ENCODE peak calls at places on chromosomes 11 and 22, in six cellular contexts. J is body of pancreas; W is cardiac muscle cell; G is fibroblast of lung; X is right lobe of liver; O is CD4-positive, alpha-beta T cell. C is an unnamed sample.

GRCh38 chr22:46351767-46352166 is 16.3 kb downstream of the TRMU start:
- DNase-seq in G (no peak), O (no peak), J (no peak), X (no peak), W (no peak), C (no peak)

GRCh38 chr11:99268895-99269294 is 248.1 kb downstream of the CNTN5 start:
- DNase-seq in J (no peak), W (peak), O (no peak), G (no peak), X (no peak), C (no peak)

GRCh38 chr11:48051217-48051848 is 71.0 kb downstream of the PTPRJ start:
- DNase-seq in G (no peak), O (no peak), X (no peak), W (no peak), J (no peak), C (no peak)

GRCh38 chr11:27718853-27719574 is 18.8 kb upstream of the BDNF start:
- DNase-seq in O (no peak), X (no peak), W (peak), G (peak), J (no peak), C (no peak)

GRCh38 chr22:42379961-42380537 is 52.2 kb downstream of the NFAM1 start:
- DNase-seq in W (no peak), J (no peak), O (no peak), X (no peak), G (no peak), C (no peak)

GRCh38 chr22:32335471-32335870 is 22.2 kb upstream of the RFPL3 start:
- DNase-seq in J (no peak), G (no peak), X (peak), O (no peak), W (no peak), C (no peak)

GRCh38 chr11:123707606-123708205 is 33.8 kb downstream of the ZNF202 start:
- DNase-seq in W (peak), O (peak), J (peak), G (peak), X (peak), C (peak)

GRCh38 chr22:19878461-19879247 is 24.0 kb upstream of the GNB1L start:
- DNase-seq in J (no peak), X (no peak), G (peak), W (no peak), O (no peak), C (no peak)

GRCh38 chr22:22877523-22878210 is 9.9 kb upstream of the IGLL5 start:
- DNase-seq in O (peak), G (peak), W (no peak), J (peak), X (peak), C (peak)

GRCh38 chr11:70876685-70877084 is 375.7 kb downstream of the SHANK2 start:
- DNase-seq in O (no peak), W (no peak), G (no peak), X (no peak), J (peak), C (no peak)

GRCh38 chr11:57458410-57459111 is 1.8 kb upstream of the RTN4RL2 start:
- DNase-seq in W (peak), G (no peak), O (peak), J (peak), X (peak), C (no peak)

GRCh38 chr11:40328890-40329617 is 1130.4 kb downstream of the LRRC4C start:
- DNase-seq in J (peak), W (no peak), O (no peak), G (peak), X (peak), C (no peak)

GRCh38 chr11:70637186-70637800 is 239.0 kb downstream of the CTTN start:
- DNase-seq in G (no peak), J (no peak), W (no peak), X (no peak), O (no peak), C (no peak)

GRCh38 chr11:22703040-22703439 is 36.6 kb downstream of the GAS2 start:
- DNase-seq in W (peak), G (peak), O (no peak), X (no peak), J (peak), C (no peak)

GRCh38 chr11:31233425-31233824 is 136.1 kb downstream of the DCDC1 start:
- DNase-seq in O (no peak), W (no peak), G (peak), J (no peak), X (no peak), C (no peak)

GRCh38 chr11:121318848-121319834 is 26.6 kb downstream of the SC5D start:
- DNase-seq in O (no peak), X (no peak), G (peak), W (peak), J (peak), C (peak)

GRCh38 chr22:33325232-33326004 is 267.2 kb upstream of the SYN3 start:
- DNase-seq in O (no peak), X (no peak), W (peak), G (no peak), J (no peak), C (no peak)

GRCh38 chr11:61714316-61714715 is 34.1 kb downstream of the DAGLA start:
- DNase-seq in X (no peak), W (no peak), G (no peak), O (no peak), J (no peak), C (no peak)

GRCh38 chr11:64569300-64569970 is 21.6 kb upstream of the SLC22A12 start:
- DNase-seq in W (no peak), G (no peak), X (no peak), O (no peak), J (no peak), C (no peak)

GRCh38 chr22:26464312-26464711 is 19.3 kb downstream of the HPS4 start:
- DNase-seq in G (no peak), O (no peak), W (no peak), J (peak), X (no peak), C (peak)

GRCh38 chr11:4551346-4551979 is 6.5 kb downstream of the OR52M1 start:
- DNase-seq in G (no peak), J (no peak), X (no peak), W (no peak), O (no peak), C (no peak)

GRCh38 chr11:116895053-116895757 is 57.8 kb upstream of the APOA1 start:
- DNase-seq in G (peak), X (no peak), J (no peak), O (no peak), W (peak), C (peak)

GRCh38 chr11:103016031-103016430 is 60.5 kb upstream of the MMP13 start:
- DNase-seq in X (no peak), G (no peak), J (no peak), W (no peak), O (no peak), C (no peak)

GRCh38 chr11:70158201-70158600 is 44.9 kb upstream of the FADD start:
- DNase-seq in W (peak), X (no peak), O (no peak), G (peak), J (peak), C (no peak)

GRCh38 chr11:15258433-15259350 is 144.0 kb downstream of the INSC start:
- DNase-seq in W (peak), J (peak), O (no peak), G (peak), X (no peak), C (no peak)

GRCh38 chr11:132054822-132055221 is 684.4 kb downstream of the NTM start:
- DNase-seq in O (no peak), W (no peak), X (no peak), G (peak), J (no peak), C (no peak)

GRCh38 chr11:7898666-7899283 is 32.3 kb downstream of the OR10A6 start:
- DNase-seq in W (no peak), O (no peak), X (no peak), J (no peak), G (no peak), C (no peak)

GRCh38 chr11:68677432-68677831 is 6.9 kb upstream of the GAL start:
- DNase-seq in O (no peak), J (peak), G (peak), X (no peak), W (no peak), C (no peak)

GRCh38 chr11:64027619-64028397 is 7.9 kb upstream of the FLRT1 start:
- DNase-seq in G (no peak), O (no peak), J (peak), W (no peak), X (no peak), C (no peak)

GRCh38 chr11:112174789-112175595 is at the start of gene BCO2:
- DNase-seq in O (peak), X (peak), G (peak), W (peak), J (peak), C (peak)

GRCh38 chr11:67345949-67346819 is 7.2 kb downstream of the POLD4 start:
- DNase-seq in X (no peak), O (no peak), J (peak), G (peak), W (peak), C (no peak)

GRCh38 chr22:46800102-46800857 is 37.8 kb downstream of the TBC1D22A start:
- DNase-seq in J (no peak), O (no peak), W (no peak), X (no peak), G (no peak), C (no peak)

GRCh38 chr11:111183706-111184105 is 61.8 kb upstream of the POU2AF2 start:
- DNase-seq in O (no peak), X (no peak), G (no peak), W (no peak), J (no peak), C (no peak)

GRCh38 chr22:44955102-44955501 is 54.7 kb downstream of the PHF21B start:
- DNase-seq in W (no peak), X (no peak), O (no peak), J (no peak), G (no peak), C (no peak)

GRCh38 chr22:46414704-46415103 is 79.2 kb downstream of the TRMU start:
- DNase-seq in J (no peak), O (no peak), W (no peak), X (no peak), G (no peak), C (no peak)

GRCh38 chr11:102367364-102367763 is 20.4 kb downstream of the BIRC2 start:
- DNase-seq in G (peak), O (no peak), W (no peak), J (no peak), X (no peak), C (no peak)

GRCh38 chr11:12430351-12430750 is 53.0 kb downstream of the PARVA start:
- DNase-seq in G (peak), W (no peak), O (no peak), X (no peak), J (no peak), C (no peak)

DNA sequence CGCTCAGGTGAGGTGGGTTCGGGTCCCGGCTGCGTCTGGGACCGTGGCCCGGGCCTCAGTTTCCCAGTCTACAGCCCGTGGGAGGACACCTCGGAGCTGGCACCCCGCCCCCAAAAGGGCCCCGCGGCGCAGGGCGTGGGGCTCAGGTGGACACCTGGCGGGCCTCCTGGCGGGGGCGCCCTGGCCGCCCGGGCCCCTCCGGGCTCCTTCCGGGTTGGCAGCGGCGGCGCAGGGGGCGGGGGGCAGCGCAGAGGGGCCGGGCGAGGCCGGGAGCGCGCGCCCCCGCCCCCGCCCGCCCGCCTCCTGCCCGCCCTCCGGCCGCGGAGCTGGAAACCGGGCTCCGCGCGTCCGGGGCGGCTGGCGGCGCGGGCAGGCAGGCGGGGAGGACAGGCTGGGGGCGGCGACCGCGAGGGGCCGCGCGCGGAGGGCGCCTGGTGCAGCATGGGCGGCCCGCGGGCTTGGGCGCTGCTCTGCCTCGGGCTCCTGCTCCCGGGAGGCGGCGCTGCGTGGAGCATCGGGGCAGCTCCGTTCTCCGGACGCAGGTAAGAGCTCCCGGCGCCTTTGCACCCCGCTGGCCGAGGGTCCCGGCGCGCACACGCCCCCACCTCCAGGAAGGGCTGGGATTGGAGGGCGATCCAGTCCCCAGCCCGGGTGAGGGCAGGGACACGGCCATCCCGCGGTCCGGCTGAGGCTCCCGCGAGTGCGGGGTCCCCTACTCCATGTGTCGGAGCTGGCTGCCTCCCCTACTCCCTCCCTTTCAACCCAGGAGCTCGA is at the start of gene EMID1:
- DNase-seq in O (peak), J (peak), X (no peak), G (no peak), W (peak), C (no peak)
- TF ChIP-seq CTCF in O (no peak), J (peak), X (no peak), G (peak), W (no peak), C (no peak)

DNA sequence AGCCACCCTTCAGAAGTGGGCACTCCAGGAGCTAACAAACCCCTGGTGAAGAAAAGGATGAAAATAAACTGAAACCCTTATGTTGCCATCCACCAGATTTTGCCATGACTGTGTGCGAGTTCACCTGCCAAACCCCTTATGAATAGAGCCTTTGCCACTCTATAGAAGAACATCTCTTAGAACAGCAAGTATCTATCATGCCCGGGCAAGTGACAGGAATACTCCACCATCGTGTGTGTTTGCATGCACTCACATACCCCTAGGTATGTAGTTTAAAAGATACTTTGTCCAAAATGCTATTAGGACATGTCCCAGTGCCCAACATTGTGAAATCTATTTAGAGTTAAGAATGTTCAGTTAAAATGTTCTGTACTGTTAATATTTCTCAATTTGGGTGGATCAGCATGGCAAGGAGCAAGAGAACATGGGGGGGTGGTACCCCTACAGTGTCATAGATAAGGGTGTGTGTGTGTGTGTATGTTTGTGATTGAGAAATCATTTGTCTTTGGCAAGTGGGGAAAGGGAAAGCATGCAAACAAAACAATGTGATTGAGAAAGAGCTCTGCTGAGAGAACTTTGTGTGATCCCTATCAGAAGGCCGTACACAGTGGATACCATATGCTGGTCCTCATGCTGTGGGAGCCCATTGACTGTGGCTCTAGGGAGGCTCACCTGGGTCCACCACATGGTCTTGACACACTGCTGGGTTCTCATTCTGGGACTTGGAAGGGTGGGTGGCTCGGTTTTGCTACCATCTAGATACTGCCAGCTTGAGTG is 94.9 kb downstream of the ZBTB16 start:
- DNase-seq in J (peak), W (no peak), O (no peak), G (peak), X (peak), C (peak)
- H3K27ac ChIP-seq in J (peak), W (no peak), O (no peak), G (no peak), X (peak), C (peak)

GRCh38 chr11:26278354-26278753 is 53.6 kb upstream of the ANO3 start:
- DNase-seq in G (no peak), J (no peak), O (no peak), X (no peak), W (no peak), C (no peak)
- TF ChIP-seq CTCF in G (no peak), J (no peak), O (no peak), X (no peak), W (no peak), C (no peak)

DNA sequence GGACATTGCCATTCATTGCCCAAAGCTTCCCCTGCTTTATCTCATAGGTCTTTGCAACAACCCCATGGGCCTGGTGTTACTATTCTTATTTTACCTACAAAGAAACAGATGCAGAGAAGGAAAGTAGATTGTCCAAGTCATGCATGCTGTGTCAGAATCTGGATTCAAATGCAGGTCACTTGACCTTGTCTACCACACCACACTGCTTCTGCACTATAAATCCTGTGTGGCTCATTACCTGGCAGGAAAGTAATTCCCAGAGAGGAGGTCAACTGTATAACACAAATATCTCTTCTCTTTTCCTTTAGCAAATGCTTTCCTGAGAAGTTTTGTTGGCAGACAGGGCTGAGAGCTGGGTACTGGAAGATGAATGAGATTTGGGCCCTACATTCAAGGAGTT is 18.5 kb downstream of the PLEKHB1 start:
- DNase-seq in W (no peak), X (no peak), J (no peak), O (no peak), G (no peak), C (no peak)
- H3K27ac ChIP-seq in W (no peak), X (no peak), J (no peak), O (no peak), G (no peak), C (no peak)

GRCh38 chr11:76189682-76190081 is 16.6 kb downstream of the WNT11 start:
- DNase-seq in G (no peak), X (no peak), O (no peak), J (no peak), W (no peak), C (no peak)

GRCh38 chr11:76186776-76187279 is 19.5 kb downstream of the WNT11 start:
- DNase-seq in W (peak), G (no peak), X (no peak), J (no peak), O (no peak), C (no peak)

GRCh38 chr11:76190376-76190775 is 15.9 kb downstream of the WNT11 start:
- DNase-seq in W (no peak), G (peak), J (no peak), X (no peak), O (no peak), C (no peak)

GRCh38 chr11:76185931-76186401 is 20.3 kb downstream of the WNT11 start:
- DNase-seq in W (peak), X (no peak), O (no peak), G (peak), J (peak), C (peak)

DNA sequence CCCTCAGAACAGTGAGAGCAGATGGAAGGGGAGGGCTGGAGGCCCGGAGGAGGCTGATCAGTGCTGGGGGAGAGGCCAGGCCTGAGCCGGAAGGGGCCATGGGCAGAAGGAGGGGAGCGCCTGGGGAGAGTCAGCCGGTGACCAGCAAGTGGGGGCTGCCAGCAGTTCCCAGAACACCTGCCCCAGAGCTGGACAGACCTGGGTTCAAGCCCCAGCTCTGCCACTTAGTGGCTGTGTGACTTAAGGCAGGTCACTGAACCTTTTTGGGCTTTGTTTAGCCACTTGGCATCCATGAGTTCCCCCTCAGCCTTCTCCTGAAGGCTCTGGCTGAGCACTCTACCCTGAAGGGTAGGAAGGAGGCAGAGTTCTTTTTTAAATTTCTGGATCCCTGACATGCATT is 17.4 kb downstream of the WNT11 start:
- DNase-seq in G (no peak), O (no peak), X (no peak), W (no peak), J (no peak), C (no peak)
- TF ChIP-seq CTCF in G (no peak), O (no peak), X (no peak), W (no peak), J (no peak), C (no peak)

GRCh38 chr11:85960678-85961077 is 105.5 kb downstream of the CCDC83 start:
- DNase-seq in J (no peak), X (no peak), O (no peak), G (no peak), W (no peak), C (no peak)
- H3K27ac ChIP-seq in J (no peak), X (no peak), O (no peak), G (no peak), W (peak), C (no peak)

DNA sequence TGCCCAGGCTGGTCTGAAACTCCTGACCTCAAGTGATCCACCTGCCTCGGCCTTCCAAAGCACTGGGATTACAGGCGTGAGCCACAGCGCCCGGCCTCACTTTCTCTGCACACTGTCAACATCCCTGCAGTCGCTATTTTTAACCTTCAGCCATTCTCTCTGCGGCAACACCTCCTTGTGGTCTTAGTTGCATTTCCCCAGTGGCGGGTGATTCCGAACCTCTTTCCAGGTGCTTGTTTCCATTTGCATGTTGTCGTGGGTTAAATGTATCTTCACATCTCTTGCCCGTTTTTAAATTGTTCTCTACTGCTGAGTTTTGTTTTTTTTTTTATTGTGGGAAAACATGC is 2.2 kb upstream of the SCT start:
- DNase-seq in X (no peak), O (no peak), J (no peak), W (peak), G (no peak), C (no peak)
- TF ChIP-seq CTCF in X (no peak), O (no peak), J (no peak), W (no peak), G (no peak), C (no peak)

GRCh38 chr11:129973068-129973467 is 29.6 kb downstream of the PRDM10 start:
- DNase-seq in J (no peak), W (no peak), G (no peak), X (no peak), O (no peak), C (no peak)
- H3K27ac ChIP-seq in J (no peak), W (no peak), G (no peak), X (no peak), O (no peak), C (no peak)

DNA sequence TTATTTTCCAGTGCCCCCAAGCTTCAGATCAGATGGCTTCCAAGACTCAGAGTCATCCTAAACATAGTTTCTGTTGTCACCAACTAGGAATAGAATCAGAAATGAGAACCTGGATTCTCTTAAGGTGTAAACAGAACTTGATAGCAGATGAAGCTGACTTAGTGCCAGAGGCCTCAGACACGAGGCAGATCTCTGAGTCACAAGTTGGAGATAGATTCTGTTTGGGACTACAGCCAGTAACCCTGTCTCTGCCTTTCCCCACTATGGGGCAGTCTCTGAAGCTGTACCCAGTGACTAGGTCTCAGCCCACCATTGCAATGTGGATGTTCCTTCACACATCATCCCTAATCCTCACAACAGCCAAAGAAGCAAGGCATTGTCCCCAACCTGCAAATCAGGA is 25.4 kb downstream of the NEU3 start:
- DNase-seq in O (no peak), W (no peak), X (no peak), G (peak), J (no peak), C (no peak)
- TF ChIP-seq CTCF in O (no peak), W (peak), X (no peak), G (peak), J (no peak), C (no peak)